ENCODE peak calls at places on chromosomes 16 and 17, in seven cellular contexts. K is HCT116, O is HepG2, V is SK-N-SH, S is H1, F is GM12878, R is K562. G is an unnamed sample.

GRCh38 chr16:85611455-85612190 is 1.5 kb upstream of the GSE1 start:
- DNase-seq in K (peak; percentile 54), O (peak; percentile 67), V (peak; percentile 89), S (peak; percentile 80), F (no peak), R (peak; percentile 75), G (peak; percentile 95)

GRCh38 chr16:2026461-2027023 is at the start of gene NHERF2:
- DNase-seq in K (no peak), O (no peak), V (peak; percentile 90), S (no peak), F (no peak), R (peak; percentile 85), G (no peak)

GRCh38 chr16:21069986-21070385 is 80.7 kb downstream of the DNAH3 start:
- DNase-seq in K (no peak), O (no peak), V (no peak), S (no peak), F (no peak), R (no peak), G (no peak)

GRCh38 chr16:678858-679807 is 1.1 kb upstream of the STUB1 start:
- DNase-seq in K (no peak), O (peak; percentile 74), V (peak; percentile 91), S (peak; percentile 79), F (no peak), R (peak; percentile 83), G (peak; percentile 64)

GRCh38 chr16:72637306-72637705 is 410.6 kb downstream of the ZFHX3 start:
- DNase-seq in K (no peak), O (no peak), V (no peak), S (no peak), F (no peak), R (no peak), G (no peak)

GRCh38 chr17:44961921-44962350 is 6.2 kb downstream of the C1QL1 start:
- DNase-seq in K (no peak), O (peak; percentile 49), V (no peak), S (no peak), F (no peak), R (peak; percentile 31), G (no peak)

GRCh38 chr17:78337244-78338109 is 22.4 kb downstream of the SOCS3 start:
- DNase-seq in K (no peak), O (no peak), V (no peak), S (no peak), F (peak; percentile 87), R (no peak), G (no peak)

GRCh38 chr17:17603178-17603894 is 11.8 kb upstream of the PEMT start:
- DNase-seq in K (no peak), O (no peak), V (no peak), S (no peak), F (no peak), R (peak; percentile 4), G (no peak)

GRCh38 chr16:57999971-58000705 is at the start of gene ZNF319:
- DNase-seq in K (no peak), O (no peak), V (no peak), S (peak; percentile 65), F (no peak), R (peak; percentile 77), G (no peak)

GRCh38 chr17:69326302-69327059 is 452 bp downstream of the ABCA5 start:
- DNase-seq in K (no peak), O (peak; percentile 7), V (no peak), S (no peak), F (no peak), R (no peak), G (no peak)

GRCh38 chr17:60330731-60331130 is 61.2 kb downstream of the USP32 start:
- DNase-seq in K (no peak), O (no peak), V (no peak), S (no peak), F (no peak), R (no peak), G (no peak)

GRCh38 chr17:60328679-60329078 is 63.3 kb downstream of the USP32 start:
- DNase-seq in K (no peak), O (no peak), V (no peak), S (no peak), F (no peak), R (no peak), G (no peak)

GRCh38 chr17:60327870-60328362 is 64.0 kb downstream of the USP32 start:
- DNase-seq in K (no peak), O (no peak), V (no peak), S (no peak), F (no peak), R (no peak), G (no peak)

GRCh38 chr17:60335289-60335688 is 56.6 kb downstream of the USP32 start:
- DNase-seq in K (no peak), O (no peak), V (no peak), S (no peak), F (no peak), R (no peak), G (no peak)

DNA sequence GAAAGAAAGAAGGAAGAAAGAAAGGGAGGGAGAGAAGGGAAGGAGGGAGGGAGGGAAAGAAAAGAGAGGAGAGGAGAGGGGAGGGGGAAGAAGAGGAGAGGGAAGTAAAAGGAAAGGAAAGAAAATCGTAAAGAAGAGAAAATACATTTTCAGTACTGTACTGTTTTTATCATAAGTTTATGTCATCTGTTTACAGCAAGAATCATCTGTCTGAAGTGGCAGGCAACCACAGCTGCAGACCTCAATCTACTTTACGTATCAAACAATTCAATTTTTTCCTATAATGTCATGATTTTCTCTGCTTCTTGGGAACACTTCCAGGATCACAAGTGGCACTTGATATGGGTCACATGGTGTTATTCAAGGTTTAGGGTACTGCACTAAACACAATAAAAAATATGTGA is 58.3 kb downstream of the USP32 start:
- DNase-seq in K (no peak), O (no peak), V (peak; percentile 30), S (no peak), F (no peak), R (no peak), G (no peak)
- TF ChIP-seq JUND in K (no peak), O (no peak), V (no peak), S (no peak), F (no peak), R (no peak), G (no peak)

GRCh38 chr16:68802190-68802589 is 41.1 kb upstream of the TANGO6 start:
- DNase-seq in K (no peak), O (no peak), V (no peak), S (no peak), F (no peak), R (no peak), G (no peak)

GRCh38 chr16:68798398-68798797 is 44.9 kb upstream of the TANGO6 start:
- DNase-seq in K (no peak), O (no peak), V (no peak), S (no peak), F (no peak), R (no peak), G (no peak)

GRCh38 chr16:68800257-68800875 is 43.0 kb upstream of the TANGO6 start:
- DNase-seq in K (peak; percentile 62), O (peak; percentile 77), V (peak; percentile 71), S (peak; percentile 82), F (peak; percentile 66), R (peak; percentile 62), G (peak; percentile 56)
- TF ChIP-seq JUND in K (no peak), O (no peak), V (no peak), S (no peak), F (no peak), R (no peak), G (no peak)

GRCh38 chr17:34578016-34578415 is 1.4 kb upstream of the TMEM132E start:
- DNase-seq in K (no peak), O (no peak), V (no peak), S (no peak), F (no peak), R (no peak), G (no peak)

GRCh38 chr17:34580685-34581445 is 1.5 kb downstream of the TMEM132E start:
- DNase-seq in K (no peak), O (no peak), V (peak; percentile 78), S (peak; percentile 69), F (no peak), R (peak; percentile 49), G (no peak)

GRCh38 chr17:34579979-34580684 is 750 bp downstream of the TMEM132E start:
- DNase-seq in K (no peak), O (no peak), V (peak; percentile 83), S (peak; percentile 67), F (no peak), R (no peak), G (peak; percentile 30)

GRCh38 chr17:34578656-34579016 is 746 bp upstream of the TMEM132E start:
- DNase-seq in K (no peak), O (no peak), V (no peak), S (no peak), F (no peak), R (no peak), G (no peak)

DNA sequence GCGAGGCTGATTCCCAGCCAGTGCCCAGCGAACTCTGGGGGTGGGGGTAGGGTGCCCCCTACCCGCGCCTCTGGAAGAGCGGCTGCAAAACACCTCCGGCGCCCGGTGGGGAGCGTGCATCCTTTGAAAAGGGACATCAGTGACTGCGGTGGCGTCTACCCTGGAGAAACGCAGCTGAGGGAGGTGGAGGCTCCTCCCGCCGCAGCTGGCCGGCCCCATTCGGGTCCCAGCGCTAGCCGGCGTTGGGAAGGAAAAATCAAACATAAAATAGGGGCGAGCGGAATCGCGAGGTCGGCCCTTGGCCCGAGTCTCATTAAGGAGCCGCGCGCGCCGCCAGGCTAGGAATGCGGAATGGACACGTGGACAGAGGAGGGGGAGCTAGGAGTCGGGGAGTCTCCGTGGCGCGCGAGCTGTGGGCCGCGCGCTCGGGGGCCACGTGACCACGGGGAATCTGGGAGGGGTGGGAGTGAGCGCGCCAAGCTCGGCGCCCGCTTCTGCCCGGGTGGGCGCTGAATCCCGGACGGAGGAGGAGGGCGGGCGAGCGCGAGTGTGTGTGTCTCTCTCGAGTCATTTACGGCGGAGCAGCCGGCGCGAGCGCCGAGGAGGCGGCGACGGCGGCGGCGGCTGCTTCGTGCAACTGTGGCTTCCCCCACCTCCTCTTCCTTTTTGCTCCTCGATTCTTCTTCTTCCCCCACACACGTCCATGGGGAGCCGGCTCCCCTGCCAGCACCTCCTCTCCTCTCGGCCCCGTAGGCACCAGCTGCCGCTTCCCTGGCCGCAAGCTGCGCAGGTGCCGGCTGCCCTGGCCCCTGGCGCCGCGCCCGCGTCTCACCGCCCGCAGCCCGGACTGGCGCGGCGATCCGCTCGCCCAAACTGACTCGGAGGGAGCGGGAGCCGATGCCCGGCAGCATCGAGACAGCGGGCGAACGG is at the start of gene TMEM132E:
- DNase-seq in K (no peak), O (no peak), V (peak; percentile 75), S (peak; percentile 75), F (no peak), R (no peak), G (peak; percentile 94)
- TF ChIP-seq JUND in K (no peak), O (no peak), V (no peak), S (no peak), F (no peak), R (no peak), G (no peak)

GRCh38 chr17:10875984-10876555 is 38.2 kb upstream of the PIRT start:
- DNase-seq in K (peak; percentile 36), O (peak; percentile 40), V (peak; percentile 58), S (peak; percentile 88), F (no peak), R (peak; percentile 47), G (peak; percentile 53)

GRCh38 chr17:10879110-10879509 is 41.2 kb upstream of the PIRT start:
- DNase-seq in K (no peak), O (no peak), V (peak; percentile 9), S (peak; percentile 67), F (no peak), R (peak; percentile 4), G (peak; percentile 28)

GRCh38 chr17:10870651-10871050 is 32.8 kb upstream of the PIRT start:
- DNase-seq in K (no peak), O (no peak), V (no peak), S (no peak), F (no peak), R (no peak), G (no peak)

GRCh38 chr17:10871914-10872313 is 34.0 kb upstream of the PIRT start:
- DNase-seq in K (no peak), O (no peak), V (no peak), S (no peak), F (no peak), R (no peak), G (no peak)

GRCh38 chr17:10875411-10875810 is 37.5 kb upstream of the PIRT start:
- DNase-seq in K (no peak), O (no peak), V (no peak), S (peak; percentile 78), F (no peak), R (peak; percentile 15), G (no peak)
- TF ChIP-seq JUND in K (no peak), O (no peak), V (no peak), S (no peak), F (no peak), R (no peak), G (no peak)

G was measured in T47D.